ENCODE peak calls at places on chromosomes 16 and 17, in eight cellular contexts. One of them, this sample, is unnamed.

GRCh38 chr16:68445458-68445857 is 2.9 kb downstream of the SMPD3 start:
- DNase-seq in GM23338: peak
- DNase-seq in neural progenitor cell: peak
- DNase-seq in MM.1S: peak
- DNase-seq in HCT116: peak
- DNase-seq in SK-N-SH: peak
- DNase-seq in OCI-LY7: peak
- DNase-seq in hepatocyte: no peak
- DNase-seq in this sample: peak

GRCh38 chr16:15829460-15829859 is 27.4 kb downstream of the MYH11 start:
- DNase-seq in SK-N-SH: no peak
- DNase-seq in neural progenitor cell: peak
- DNase-seq in MM.1S: no peak
- DNase-seq in hepatocyte: no peak
- DNase-seq in GM23338: peak
- DNase-seq in OCI-LY7: no peak
- DNase-seq in HCT116: no peak
- DNase-seq in this sample: no peak

GRCh38 chr16:35398208-35398607 is 1938.8 kb downstream of the TP53TG3F start:
- DNase-seq in MM.1S: no peak
- DNase-seq in GM23338: no peak
- DNase-seq in SK-N-SH: no peak
- DNase-seq in OCI-LY7: no peak
- DNase-seq in HCT116: no peak
- DNase-seq in neural progenitor cell: no peak
- DNase-seq in hepatocyte: no peak
- DNase-seq in this sample: no peak

GRCh38 chr17:74950207-74950606 is 14.5 kb downstream of the OTOP3 start:
- DNase-seq in hepatocyte: peak
- DNase-seq in HCT116: no peak
- DNase-seq in GM23338: no peak
- DNase-seq in OCI-LY7: no peak
- DNase-seq in MM.1S: no peak
- DNase-seq in SK-N-SH: no peak
- DNase-seq in neural progenitor cell: no peak
- DNase-seq in this sample: peak

GRCh38 chr17:33163827-33164555 is 129.1 kb downstream of the ASIC2 start:
- DNase-seq in GM23338: no peak
- DNase-seq in MM.1S: no peak
- DNase-seq in SK-N-SH: no peak
- DNase-seq in hepatocyte: no peak
- DNase-seq in neural progenitor cell: no peak
- DNase-seq in OCI-LY7: no peak
- DNase-seq in HCT116: no peak
- DNase-seq in this sample: no peak

GRCh38 chr17:78133971-78134898 is 3.7 kb downstream of the TMC8 start:
- DNase-seq in neural progenitor cell: peak
- DNase-seq in HCT116: peak
- DNase-seq in SK-N-SH: peak
- DNase-seq in hepatocyte: peak
- DNase-seq in MM.1S: peak
- DNase-seq in OCI-LY7: peak
- DNase-seq in GM23338: peak
- DNase-seq in this sample: peak

GRCh38 chr17:37527249-37527851 is 37.7 kb downstream of the DUSP14 start:
- DNase-seq in OCI-LY7: peak
- DNase-seq in GM23338: peak
- DNase-seq in neural progenitor cell: peak
- DNase-seq in MM.1S: peak
- DNase-seq in HCT116: peak
- DNase-seq in SK-N-SH: peak
- DNase-seq in hepatocyte: peak
- DNase-seq in this sample: peak

GRCh38 chr16:4625617-4626159 is 1.1 kb downstream of the MGRN1 start:
- DNase-seq in SK-N-SH: no peak
- DNase-seq in neural progenitor cell: peak
- DNase-seq in GM23338: no peak
- DNase-seq in MM.1S: no peak
- DNase-seq in hepatocyte: no peak
- DNase-seq in OCI-LY7: no peak
- DNase-seq in HCT116: no peak
- DNase-seq in this sample: no peak

GRCh38 chr17:50922739-50923405 is 56.7 kb upstream of the TOB1 start:
- DNase-seq in hepatocyte: peak
- DNase-seq in GM23338: no peak
- DNase-seq in OCI-LY7: no peak
- DNase-seq in HCT116: no peak
- DNase-seq in MM.1S: no peak
- DNase-seq in SK-N-SH: no peak
- DNase-seq in neural progenitor cell: no peak
- DNase-seq in this sample: no peak

GRCh38 chr17:3513305-3514035 is 37.7 kb downstream of the ASPA start:
- DNase-seq in GM23338: no peak
- DNase-seq in MM.1S: no peak
- DNase-seq in neural progenitor cell: peak
- DNase-seq in SK-N-SH: no peak
- DNase-seq in HCT116: no peak
- DNase-seq in hepatocyte: no peak
- DNase-seq in OCI-LY7: no peak
- DNase-seq in this sample: no peak

GRCh38 chr17:2391597-2392251 is 9.1 kb downstream of the MNT start:
- DNase-seq in OCI-LY7: peak
- DNase-seq in MM.1S: no peak
- DNase-seq in HCT116: no peak
- DNase-seq in hepatocyte: no peak
- DNase-seq in neural progenitor cell: no peak
- DNase-seq in SK-N-SH: no peak
- DNase-seq in GM23338: no peak
- DNase-seq in this sample: no peak

DNA sequence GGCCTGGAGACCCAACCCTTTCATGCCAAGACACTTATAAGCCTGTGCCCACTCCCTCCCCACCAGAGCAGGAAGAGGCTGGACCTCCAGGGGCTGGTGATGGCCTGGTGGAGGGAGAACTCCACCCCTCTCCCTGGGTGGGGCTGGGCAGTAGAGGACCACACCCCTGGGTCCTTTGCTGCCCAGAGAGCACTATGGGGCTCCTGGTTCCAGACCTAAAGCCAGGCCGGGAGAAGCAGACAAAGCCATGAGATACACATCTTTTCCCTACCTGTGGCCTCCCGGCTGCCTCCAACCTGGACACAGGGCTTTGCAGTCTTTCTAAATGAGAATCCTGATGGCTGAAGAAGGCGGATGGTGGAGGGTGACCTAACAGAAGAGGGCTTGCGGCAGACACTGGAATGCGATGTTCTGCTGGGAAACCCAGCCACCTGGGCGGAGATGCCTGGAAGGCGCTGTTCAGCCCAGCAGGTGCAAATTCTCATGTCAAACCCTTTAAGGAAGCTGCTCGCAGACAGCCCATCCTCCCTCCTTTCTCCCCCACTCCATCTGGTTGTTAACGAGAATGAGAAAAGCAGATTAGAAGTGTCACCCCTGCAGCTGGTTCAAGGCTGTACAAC is 43.9 kb upstream of the KIFC3 start:
- DNase-seq in GM23338: peak
- DNase-seq in SK-N-SH: no peak
- DNase-seq in MM.1S: peak
- DNase-seq in hepatocyte: no peak
- DNase-seq in neural progenitor cell: peak
- DNase-seq in OCI-LY7: no peak
- DNase-seq in HCT116: no peak
- DNase-seq in this sample: no peak
- H2AFZ ChIP-seq in GM23338: no peak
- H2AFZ ChIP-seq in SK-N-SH: no peak
- H2AFZ ChIP-seq in MM.1S: peak
- H2AFZ ChIP-seq in hepatocyte: no peak
- H2AFZ ChIP-seq in neural progenitor cell: no peak
- H2AFZ ChIP-seq in OCI-LY7: no peak
- H2AFZ ChIP-seq in HCT116: no peak
- H2AFZ ChIP-seq in this sample: no peak

DNA sequence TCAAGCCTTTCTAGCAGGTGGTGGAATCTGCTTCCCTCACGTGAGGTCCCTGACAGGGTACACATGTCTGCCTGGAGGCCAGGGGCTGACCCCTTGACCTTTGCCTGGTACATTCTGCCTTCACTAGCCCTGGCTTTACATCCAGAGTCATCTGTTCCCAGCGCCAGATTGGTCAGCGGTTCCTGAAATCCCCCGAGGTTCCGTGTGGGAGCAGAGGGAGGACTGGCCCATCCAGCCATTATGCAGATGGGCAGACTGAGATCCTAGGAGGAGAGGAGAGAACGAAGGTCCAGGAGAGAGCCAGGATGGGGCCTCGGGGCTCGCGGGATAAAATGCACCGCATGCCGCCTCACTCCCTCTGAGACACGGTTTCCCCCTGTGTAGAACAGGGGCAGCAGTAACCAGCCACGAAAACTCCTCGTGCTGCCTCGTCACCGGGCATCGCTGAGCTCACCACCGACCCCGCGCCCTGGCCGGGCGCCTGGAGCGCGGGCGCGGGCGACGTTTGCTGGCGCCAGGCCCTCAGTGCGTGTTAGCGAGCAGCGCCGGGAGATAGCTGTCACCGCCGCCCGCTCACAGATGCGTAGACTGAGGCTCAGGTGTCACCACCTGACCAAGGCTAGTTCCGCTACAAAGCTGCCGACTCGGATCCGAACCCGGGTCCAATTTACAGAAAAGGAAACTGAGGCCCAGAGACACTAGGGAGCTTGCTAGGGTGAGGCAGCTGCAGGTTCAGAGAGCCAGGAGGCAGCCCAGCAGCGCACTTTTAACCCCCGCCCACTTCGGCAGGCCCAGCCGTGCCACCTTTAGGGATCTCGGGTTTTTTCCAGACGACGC is 811 bp upstream of the MAP2K3 start:
- DNase-seq in MM.1S: no peak
- DNase-seq in GM23338: peak
- DNase-seq in hepatocyte: peak
- DNase-seq in OCI-LY7: no peak
- DNase-seq in neural progenitor cell: peak
- DNase-seq in HCT116: peak
- DNase-seq in SK-N-SH: peak
- DNase-seq in this sample: peak
- TF ChIP-seq EZH2phosphoT487 in MM.1S: no peak
- TF ChIP-seq EZH2phosphoT487 in GM23338: no peak
- TF ChIP-seq EZH2phosphoT487 in hepatocyte: no peak
- TF ChIP-seq EZH2phosphoT487 in OCI-LY7: no peak
- TF ChIP-seq EZH2phosphoT487 in neural progenitor cell: peak
- TF ChIP-seq EZH2phosphoT487 in HCT116: no peak
- TF ChIP-seq EZH2phosphoT487 in SK-N-SH: no peak
- TF ChIP-seq EZH2phosphoT487 in this sample: no peak

GRCh38 chr17:19780846-19781245 is 32.7 kb upstream of the ALDH3A1 start:
- DNase-seq in MM.1S: no peak
- DNase-seq in neural progenitor cell: no peak
- DNase-seq in hepatocyte: no peak
- DNase-seq in GM23338: no peak
- DNase-seq in SK-N-SH: no peak
- DNase-seq in OCI-LY7: no peak
- DNase-seq in HCT116: no peak
- DNase-seq in this sample: no peak

GRCh38 chr17:19781488-19782458 is 33.7 kb upstream of the ALDH3A1 start:
- DNase-seq in OCI-LY7: no peak
- DNase-seq in SK-N-SH: no peak
- DNase-seq in hepatocyte: no peak
- DNase-seq in HCT116: no peak
- DNase-seq in MM.1S: no peak
- DNase-seq in neural progenitor cell: no peak
- DNase-seq in GM23338: no peak
- DNase-seq in this sample: peak

GRCh38 chr17:19787733-19788357 is 39.7 kb upstream of the ALDH3A1 start:
- DNase-seq in HCT116: no peak
- DNase-seq in SK-N-SH: no peak
- DNase-seq in OCI-LY7: no peak
- DNase-seq in hepatocyte: no peak
- DNase-seq in neural progenitor cell: no peak
- DNase-seq in GM23338: no peak
- DNase-seq in MM.1S: no peak
- DNase-seq in this sample: no peak

GRCh38 chr17:19785854-19786253 is 37.8 kb upstream of the ALDH3A1 start:
- DNase-seq in neural progenitor cell: no peak
- DNase-seq in HCT116: no peak
- DNase-seq in OCI-LY7: no peak
- DNase-seq in hepatocyte: no peak
- DNase-seq in MM.1S: no peak
- DNase-seq in SK-N-SH: no peak
- DNase-seq in GM23338: peak
- DNase-seq in this sample: peak
- TF ChIP-seq CTCF in neural progenitor cell: peak
- TF ChIP-seq CTCF in HCT116: peak
- TF ChIP-seq CTCF in OCI-LY7: peak
- TF ChIP-seq CTCF in hepatocyte: no peak
- TF ChIP-seq CTCF in MM.1S: no peak
- TF ChIP-seq CTCF in SK-N-SH: peak
- TF ChIP-seq CTCF in GM23338: peak
- TF ChIP-seq CTCF in this sample: peak

GRCh38 chr17:14468858-14469257 is 168.0 kb downstream of the HS3ST3B1 start:
- DNase-seq in GM23338: no peak
- DNase-seq in OCI-LY7: no peak
- DNase-seq in HCT116: no peak
- DNase-seq in neural progenitor cell: no peak
- DNase-seq in SK-N-SH: no peak
- DNase-seq in MM.1S: no peak
- DNase-seq in hepatocyte: no peak
- DNase-seq in this sample: no peak

GRCh38 chr17:14460502-14460901 is 159.6 kb downstream of the HS3ST3B1 start:
- DNase-seq in GM23338: no peak
- DNase-seq in neural progenitor cell: no peak
- DNase-seq in OCI-LY7: no peak
- DNase-seq in HCT116: no peak
- DNase-seq in SK-N-SH: no peak
- DNase-seq in hepatocyte: no peak
- DNase-seq in MM.1S: no peak
- DNase-seq in this sample: no peak

GRCh38 chr17:14459955-14460354 is 159.1 kb downstream of the HS3ST3B1 start:
- DNase-seq in HCT116: no peak
- DNase-seq in hepatocyte: no peak
- DNase-seq in SK-N-SH: no peak
- DNase-seq in neural progenitor cell: peak
- DNase-seq in MM.1S: no peak
- DNase-seq in GM23338: no peak
- DNase-seq in OCI-LY7: no peak
- DNase-seq in this sample: no peak

GRCh38 chr17:14461131-14461530 is 160.2 kb downstream of the HS3ST3B1 start:
- DNase-seq in neural progenitor cell: peak
- DNase-seq in OCI-LY7: no peak
- DNase-seq in GM23338: no peak
- DNase-seq in HCT116: no peak
- DNase-seq in SK-N-SH: no peak
- DNase-seq in MM.1S: no peak
- DNase-seq in hepatocyte: no peak
- DNase-seq in this sample: no peak

DNA sequence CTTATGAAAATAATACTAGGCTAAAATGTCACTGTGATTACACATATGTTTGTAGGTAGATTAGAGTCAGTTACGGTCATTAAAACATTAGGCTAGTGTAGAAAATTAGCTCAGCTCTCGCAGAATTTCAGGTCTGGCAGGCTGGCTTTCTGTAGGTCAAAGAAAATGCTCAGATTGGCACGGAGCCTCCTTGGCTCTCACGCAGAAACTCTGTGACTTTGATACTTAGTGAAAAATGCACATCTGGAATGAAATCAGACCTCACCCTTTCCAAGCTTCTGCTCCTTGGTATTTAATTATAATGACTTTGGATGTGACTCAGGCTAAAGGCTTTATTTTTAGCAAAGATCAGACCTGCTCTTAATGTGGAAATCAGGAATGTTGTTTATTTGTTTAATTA is 163.9 kb downstream of the HS3ST3B1 start:
- DNase-seq in GM23338: no peak
- DNase-seq in hepatocyte: no peak
- DNase-seq in HCT116: no peak
- DNase-seq in MM.1S: no peak
- DNase-seq in SK-N-SH: no peak
- DNase-seq in neural progenitor cell: no peak
- DNase-seq in OCI-LY7: no peak
- DNase-seq in this sample: peak
- H2AFZ ChIP-seq in GM23338: peak
- H2AFZ ChIP-seq in hepatocyte: no peak
- H2AFZ ChIP-seq in HCT116: no peak
- H2AFZ ChIP-seq in MM.1S: no peak
- H2AFZ ChIP-seq in SK-N-SH: no peak
- H2AFZ ChIP-seq in neural progenitor cell: no peak
- H2AFZ ChIP-seq in OCI-LY7: peak
- H2AFZ ChIP-seq in this sample: no peak

This sample was measured in PC-3.